ENCODE peak calls at places on chromosomes 6 and 20, in eight cellular contexts. J is astrocyte of the spinal cord, E is MV-4-11, I is AG04450, H is bronchial epithelial cell, M is cerebellar cortex, T is prostate gland, N is frontal cortex. Y is an unnamed sample.

GRCh38 chr6:100322886-100323285 is 141.8 kb downstream of the SIM1 start:
- DNase-seq in J (no peak), E (no peak), I (no peak), H (no peak), M (no peak), T (no peak), N (no peak), Y (no peak)

GRCh38 chr6:4743026-4743425 is 33.2 kb upstream of the CDYL start:
- DNase-seq in J (no peak), E (no peak), I (no peak), H (no peak), M (no peak), T (no peak), N (no peak), Y (no peak)

GRCh38 chr20:36646678-36647077 is 682 bp upstream of the SLA2 start:
- DNase-seq in J (no peak), E (no peak), I (no peak), H (peak), M (no peak), T (no peak), N (no peak), Y (no peak)

GRCh38 chr20:3032624-3033023 is 10.8 kb upstream of the GNRH2 start:
- DNase-seq in J (no peak), E (no peak), I (no peak), H (no peak), M (no peak), T (no peak), N (no peak), Y (no peak)

GRCh38 chr6:1757133-1757532 is 147.4 kb downstream of the FOXC1 start:
- DNase-seq in J (no peak), E (no peak), I (no peak), H (no peak), M (no peak), T (no peak), N (no peak), Y (no peak)

GRCh38 chr20:44701889-44702288 is 13.3 kb upstream of the CCN5 start:
- DNase-seq in J (no peak), E (no peak), I (no peak), H (no peak), M (no peak), T (no peak), N (no peak), Y (no peak)

GRCh38 chr6:123925360-123925759 is 121.7 kb downstream of the NKAIN2 start:
- DNase-seq in J (peak), E (peak), I (no peak), H (peak), M (no peak), T (no peak), N (no peak), Y (no peak)

GRCh38 chr6:39855356-39855995 is 63.3 kb downstream of the DAAM2 start:
- DNase-seq in J (peak), E (no peak), I (no peak), H (no peak), M (no peak), T (no peak), N (no peak), Y (no peak)

GRCh38 chr6:56803594-56803993 is 151.3 kb upstream of the BEND6 start:
- DNase-seq in J (peak), E (no peak), I (no peak), H (no peak), M (no peak), T (no peak), N (no peak), Y (no peak)

GRCh38 chr6:107806675-107807074 is 17.4 kb downstream of the SCML4 start:
- DNase-seq in J (no peak), E (no peak), I (no peak), H (no peak), M (no peak), T (no peak), N (no peak), Y (no peak)

GRCh38 chr20:51014797-51015722 is 7.8 kb downstream of the KCNG1 start:
- DNase-seq in J (peak), E (no peak), I (no peak), H (peak), M (peak), T (peak), N (peak), Y (peak)

GRCh38 chr20:61539706-61540360 is 287.8 kb downstream of the CDH4 start:
- DNase-seq in J (no peak), E (no peak), I (no peak), H (no peak), M (no peak), T (no peak), N (no peak), Y (no peak)

GRCh38 chr6:27617046-27617687 is 144.3 kb upstream of the ZNF184 start:
- DNase-seq in J (peak), E (no peak), I (no peak), H (peak), M (no peak), T (no peak), N (no peak), Y (no peak)

GRCh38 chr6:6795396-6795795 is 206.9 kb downstream of the LY86 start:
- DNase-seq in J (no peak), E (peak), I (no peak), H (no peak), M (no peak), T (no peak), N (no peak), Y (no peak)

GRCh38 chr6:125918681-125919566 is 37.6 kb upstream of the HINT3 start:
- DNase-seq in J (peak), E (peak), I (peak), H (peak), M (no peak), T (peak), N (peak), Y (peak)

GRCh38 chr6:54386295-54386694 is 78.1 kb downstream of the TINAG start:
- DNase-seq in J (no peak), E (no peak), I (no peak), H (no peak), M (no peak), T (no peak), N (no peak), Y (no peak)

GRCh38 chr6:37483917-37484785 is 15.5 kb downstream of the CCDC167 start:
- DNase-seq in J (peak), E (peak), I (no peak), H (peak), M (peak), T (peak), N (peak), Y (peak)

GRCh38 chr6:41284726-41285125 is 1.8 kb downstream of the TREM1 start:
- DNase-seq in J (no peak), E (no peak), I (no peak), H (peak), M (no peak), T (no peak), N (no peak), Y (no peak)

GRCh38 chr6:158707826-158708225 is 58.0 kb downstream of the SYTL3 start:
- DNase-seq in J (peak), E (no peak), I (no peak), H (peak), M (no peak), T (peak), N (no peak), Y (no peak)

GRCh38 chr20:46994341-46994740 is 99.7 kb downstream of the EYA2 start:
- DNase-seq in J (no peak), E (peak), I (no peak), H (peak), M (no peak), T (peak), N (no peak), Y (no peak)

GRCh38 chr6:75204959-75205775 is 686 bp downstream of the COL12A1 start:
- DNase-seq in J (peak), E (no peak), I (peak), H (peak), M (no peak), T (no peak), N (peak), Y (no peak)

GRCh38 chr20:54566224-54566750 is 90.9 kb downstream of the DOK5 start:
- DNase-seq in J (no peak), E (no peak), I (no peak), H (no peak), M (no peak), T (no peak), N (no peak), Y (no peak)

GRCh38 chr20:46523108-46523507 is 9.7 kb upstream of the ZNF334 start:
- DNase-seq in J (no peak), E (no peak), I (no peak), H (no peak), M (no peak), T (no peak), N (no peak), Y (no peak)

GRCh38 chr6:149716181-149716580 is 1.7 kb downstream of the LATS1 start:
- DNase-seq in J (no peak), E (no peak), I (no peak), H (no peak), M (no peak), T (no peak), N (no peak), Y (no peak)

GRCh38 chr6:14711056-14711703 is 534.7 kb upstream of the JARID2 start:
- DNase-seq in J (peak), E (peak), I (peak), H (peak), M (no peak), T (no peak), N (no peak), Y (peak)

GRCh38 chr6:43368517-43369160 is 808 bp downstream of the ZNF318 start:
- DNase-seq in J (peak), E (no peak), I (no peak), H (peak), M (peak), T (peak), N (peak), Y (peak)

GRCh38 chr6:33776764-33777163 is 12.2 kb downstream of the LEMD2 start:
- DNase-seq in J (no peak), E (no peak), I (no peak), H (no peak), M (no peak), T (no peak), N (no peak), Y (no peak)

GRCh38 chr6:132300323-132300949 is 100.8 kb downstream of the MOXD1 start:
- DNase-seq in J (peak), E (peak), I (peak), H (peak), M (peak), T (no peak), N (peak), Y (peak)

GRCh38 chr20:45052698-45053440 is 48.1 kb downstream of the KCNS1 start:
- DNase-seq in J (peak), E (peak), I (no peak), H (no peak), M (peak), T (no peak), N (no peak), Y (no peak)

GRCh38 chr6:134299236-134299635 is 18.7 kb downstream of the SGK1 start:
- DNase-seq in J (peak), E (no peak), I (no peak), H (peak), M (no peak), T (no peak), N (no peak), Y (no peak)

GRCh38 chr6:147279423-147279822 is 75.2 kb downstream of the STXBP5 start:
- DNase-seq in J (peak), E (peak), I (no peak), H (no peak), M (no peak), T (no peak), N (no peak), Y (no peak)

GRCh38 chr6:39610229-39610628 is 115.0 kb downstream of the KIF6 start:
- DNase-seq in J (peak), E (no peak), I (no peak), H (no peak), M (no peak), T (no peak), N (peak), Y (no peak)

GRCh38 chr6:22141271-22141745 is 155.5 kb downstream of the PRL start:
- DNase-seq in J (peak), E (no peak), I (no peak), H (no peak), M (no peak), T (no peak), N (no peak), Y (no peak)

GRCh38 chr6:43138267-43138666 is 32.8 kb upstream of the SRF start:
- DNase-seq in J (no peak), E (no peak), I (no peak), H (no peak), M (no peak), T (no peak), N (no peak), Y (no peak)

GRCh38 chr6:73393278-73393677 is 1.4 kb upstream of the DDX43 start:
- DNase-seq in J (peak), E (no peak), I (no peak), H (no peak), M (no peak), T (no peak), N (no peak), Y (no peak)

GRCh38 chr6:77906070-77906469 is 253.2 kb downstream of the MEI4 start:
- DNase-seq in J (no peak), E (no peak), I (no peak), H (no peak), M (no peak), T (no peak), N (no peak), Y (no peak)

GRCh38 chr6:10759884-10760329 is 12.3 kb downstream of the TMEM14B start:
- DNase-seq in J (peak), E (no peak), I (peak), H (peak), M (peak), T (no peak), N (no peak), Y (no peak)

GRCh38 chr6:112701201-112701600 is 354.1 kb downstream of the RFPL4B start:
- DNase-seq in J (peak), E (no peak), I (no peak), H (no peak), M (no peak), T (no peak), N (no peak), Y (no peak)

Y was measured in T47D.